ENCODE peak calls at places on chromosome 1, in nine cellular contexts. B is LoVo, Q is NCI-H1092 treated with DMSO at 0.1 percent for 48 hours, V is retina, S is NCI-H1105, Z is C1 segment of cervical spinal cord, E is NCI-H187, A is ELR, M is SJSA1. N is an unnamed sample.

GRCh38 chr1:224579526-224579925 is 36.6 kb upstream of the CNIH3 start:
- DNase-seq in V (no peak), S (no peak), M (no peak), B (no peak), Q (no peak), Z (no peak), A (peak; percentile 53), E (no peak), N (no peak)

GRCh38 chr1:87064309-87064708 is 149.9 kb downstream of the HS2ST1 start:
- DNase-seq in S (no peak), Q (no peak), Z (no peak), A (peak; percentile 7), B (no peak), E (no peak), M (no peak), V (no peak), N (no peak)

GRCh38 chr1:180230416-180230790 is 339 bp downstream of the LHX4 start:
- DNase-seq in A (no peak), V (peak; percentile 78), M (no peak), Q (no peak), E (no peak), S (peak; percentile 26), B (no peak), Z (no peak), N (no peak)

GRCh38 chr1:197692965-197693364 is 82.3 kb downstream of the DENND1B start:
- DNase-seq in V (no peak), A (peak; percentile 39), Z (no peak), E (no peak), M (no peak), B (no peak), Q (no peak), S (no peak), N (no peak)

GRCh38 chr1:203625623-203626189 is 926 bp upstream of the ATP2B4 start:
- DNase-seq in B (peak; percentile 34), S (no peak), E (peak; percentile 29), A (peak; percentile 37), V (peak; percentile 53), Q (peak; percentile 61), M (no peak), Z (no peak), N (peak; percentile 95)

GRCh38 chr1:201719812-201720521 is 109.0 kb upstream of the IPO9 start:
- DNase-seq in Z (peak; percentile 40), Q (no peak), V (peak; percentile 79), E (no peak), B (no peak), S (no peak), A (no peak), M (no peak), N (peak; percentile 67)

GRCh38 chr1:117116784-117117130 is 4.8 kb downstream of the TRIM45 start:
- DNase-seq in E (no peak), S (no peak), M (no peak), B (no peak), Z (no peak), Q (no peak), V (no peak), A (no peak), N (no peak)

GRCh38 chr1:197838836-197839235 is 63.6 kb upstream of the DENND1B start:
- DNase-seq in Z (no peak), A (peak; percentile 93), V (no peak), M (no peak), B (peak; percentile 37), Q (no peak), S (no peak), E (no peak), N (peak; percentile 59)

GRCh38 chr1:168742386-168742785 is 13.4 kb upstream of the DPT start:
- DNase-seq in E (no peak), B (no peak), Z (no peak), V (no peak), S (no peak), M (no peak), A (no peak), Q (no peak), N (no peak)

GRCh38 chr1:192524223-192524622 is 51.4 kb upstream of the RGS1 start:
- DNase-seq in V (no peak), M (no peak), B (no peak), A (peak; percentile 13), E (no peak), Q (no peak), S (no peak), Z (no peak), N (no peak)

GRCh38 chr1:162171078-162171477 is 101.6 kb downstream of the NOS1AP start:
- DNase-seq in E (no peak), S (no peak), M (no peak), Z (no peak), V (no peak), Q (no peak), A (peak; percentile 14), B (no peak), N (no peak)

GRCh38 chr1:156281281-156282142 is 1.1 kb downstream of the SMG5 start:
- DNase-seq in S (no peak), Z (no peak), E (no peak), A (peak; percentile 62), Q (no peak), M (no peak), B (peak; percentile 14), V (no peak), N (no peak)

GRCh38 chr1:156114101-156114918 is at the start of gene LMNA:
- DNase-seq in Z (peak; percentile 76), M (peak; percentile 98), V (no peak), A (peak; percentile 98), B (peak; percentile 93), S (peak; percentile 57), E (peak; percentile 44), Q (peak; percentile 61), N (peak; percentile 97)

GRCh38 chr1:67711850-67712202 is 26.8 kb downstream of the GADD45A start:
- DNase-seq in S (no peak), B (no peak), V (no peak), A (no peak), Z (no peak), E (no peak), M (no peak), Q (peak; percentile 43), N (no peak)

GRCh38 chr1:44086722-44087474 is 31.7 kb upstream of the KLF17 start:
- DNase-seq in B (no peak), E (peak; percentile 46), A (no peak), Z (no peak), V (no peak), S (peak; percentile 84), Q (peak; percentile 20), M (no peak), N (no peak)

GRCh38 chr1:7503691-7504437 is 267.2 kb upstream of the VAMP3 start:
- DNase-seq in B (no peak), S (no peak), Q (no peak), Z (no peak), V (no peak), E (no peak), A (no peak), M (no peak), N (no peak)

GRCh38 chr1:233367057-233367759 is 39.7 kb downstream of the MAP3K21 start:
- DNase-seq in M (no peak), Z (no peak), E (no peak), Q (no peak), S (no peak), V (no peak), A (no peak), B (peak; percentile 81), N (peak; percentile 13)

GRCh38 chr1:24932284-24932683 is 2.2 kb upstream of the RUNX3 start:
- DNase-seq in A (no peak), Z (no peak), S (peak; percentile 43), V (peak; percentile 73), M (no peak), B (peak; percentile 42), E (no peak), Q (peak; percentile 48), N (no peak)

GRCh38 chr1:221138516-221138915 is 259.3 kb downstream of the HLX start:
- DNase-seq in Z (no peak), M (no peak), S (no peak), A (no peak), E (no peak), V (no peak), Q (no peak), B (no peak), N (no peak)

N was measured in foreskin keratinocyte.